ENCODE peak calls at places on chromosome 6, in five cellular contexts. V is A549, K is heart right ventricle, O is Peyer's patch, Z is HFF-Myc. D is an unnamed sample.

GRCh38 chr6:45991189-45991588 is 24.5 kb downstream of the CLIC5 start:
- DNase-seq in Z (no peak), O (no peak), V (no peak), K (no peak), D (no peak)

GRCh38 chr6:42120895-42121865 is 21.2 kb downstream of the C6orf132 start:
- DNase-seq in Z (no peak), O (peak; percentile 51), V (peak; percentile 55), K (no peak), D (no peak)

GRCh38 chr6:118704911-118705310 is 53.5 kb upstream of the CEP85L start:
- DNase-seq in O (no peak), Z (no peak), V (no peak), K (no peak), D (no peak)

GRCh38 chr6:12359051-12359450 is 68.9 kb downstream of the EDN1 start:
- DNase-seq in Z (no peak), K (no peak), V (no peak), O (no peak), D (no peak)

GRCh38 chr6:158255974-158256601 is 56.2 kb upstream of the TULP4 start:
- DNase-seq in O (no peak), Z (no peak), K (no peak), V (no peak), D (no peak)

GRCh38 chr6:88760091-88760490 is 203.3 kb downstream of the RNGTT start:
- DNase-seq in K (no peak), Z (no peak), V (no peak), O (no peak), D (no peak)

GRCh38 chr6:71287926-71288227 is 734 bp upstream of the OGFRL1 start:
- DNase-seq in Z (no peak), V (no peak), O (no peak), K (no peak), D (no peak)

GRCh38 chr6:71419217-71419953 is 130.8 kb downstream of the OGFRL1 start:
- DNase-seq in K (peak; percentile 21), O (no peak), V (no peak), Z (no peak), D (no peak)

GRCh38 chr6:149852180-149852579 is 12.0 kb downstream of the LRP11 start:
- DNase-seq in K (no peak), O (no peak), Z (no peak), V (no peak), D (no peak)

GRCh38 chr6:144745434-144745833 is 460.3 kb downstream of the UTRN start:
- DNase-seq in O (no peak), V (no peak), Z (no peak), K (no peak), D (no peak)

GRCh38 chr6:51535327-51535726 is 552.1 kb downstream of the PKHD1 start:
- DNase-seq in K (no peak), O (no peak), V (no peak), Z (no peak), D (no peak)

GRCh38 chr6:140485740-140486467 is 1111.5 kb upstream of the CITED2 start:
- DNase-seq in O (no peak), K (no peak), V (peak; percentile 69), Z (no peak), D (peak; percentile 87)

GRCh38 chr6:39804666-39805065 is 12.5 kb downstream of the DAAM2 start:
- DNase-seq in Z (peak; percentile 57), O (no peak), K (no peak), V (no peak), D (no peak)

GRCh38 chr6:7431241-7431593 is 41.6 kb downstream of the RIOK1 start:
- DNase-seq in O (no peak), K (no peak), Z (no peak), V (no peak), D (no peak)

GRCh38 chr6:73452107-73452461 is at the start of gene CGAS:
- DNase-seq in V (peak; percentile 80), K (peak; percentile 78), Z (peak; percentile 33), O (no peak), D (no peak)

GRCh38 chr6:168348186-168348585 is 28.6 kb upstream of the DACT2 start:
- DNase-seq in O (no peak), Z (no peak), V (no peak), K (no peak), D (no peak)

GRCh38 chr6:89297695-89298351 is 17.3 kb downstream of the GABRR2 start:
- DNase-seq in O (no peak), V (peak; percentile 76), K (peak; percentile 82), Z (peak; percentile 99), D (peak; percentile 90)

GRCh38 chr6:17853533-17853932 is 133.9 kb downstream of the KIF13A start:
- DNase-seq in K (no peak), Z (no peak), O (no peak), V (no peak), D (no peak)

GRCh38 chr6:30864325-30864724 is 20.0 kb upstream of the DDR1 start:
- DNase-seq in O (no peak), V (no peak), K (no peak), Z (no peak), D (no peak)

GRCh38 chr6:75409928-75410327 is 83.7 kb downstream of the FILIP1 start:
- DNase-seq in O (no peak), K (no peak), V (no peak), Z (no peak), D (no peak)

GRCh38 chr6:90343581-90343980 is 46.9 kb upstream of the BACH2 start:
- DNase-seq in K (peak; percentile 9), V (peak; percentile 11), Z (no peak), O (no peak), D (no peak)

GRCh38 chr6:156925718-156926607 is 148.8 kb downstream of the ARID1B start:
- DNase-seq in K (no peak), V (no peak), O (no peak), Z (no peak), D (no peak)

GRCh38 chr6:110055387-110055735 is 77.2 kb downstream of the GPR6 start:
- DNase-seq in Z (no peak), V (no peak), K (no peak), O (no peak), D (no peak)

GRCh38 chr6:35033683-35034082 is 107.5 kb downstream of the TCP11 start:
- DNase-seq in V (no peak), O (no peak), K (no peak), Z (no peak), D (no peak)

GRCh38 chr6:125918230-125918629 is 38.3 kb upstream of the HINT3 start:
- DNase-seq in V (no peak), K (peak; percentile 8), O (no peak), Z (no peak), D (no peak)

GRCh38 chr6:26059901-26060300 is 27.3 kb upstream of the HFE start:
- DNase-seq in O (no peak), V (no peak), K (no peak), Z (no peak), D (no peak)

GRCh38 chr6:14713008-14713452 is 532.8 kb upstream of the JARID2 start:
- DNase-seq in O (no peak), K (peak; percentile 77), Z (no peak), V (peak; percentile 21), D (peak; percentile 89)

GRCh38 chr6:150417899-150418824 is 49.4 kb downstream of the IYD start:
- DNase-seq in V (peak; percentile 73), Z (peak; percentile 91), K (peak; percentile 63), O (no peak), D (peak; percentile 63)

GRCh38 chr6:15715060-15715459 is 52.2 kb upstream of the DTNBP1 start:
- DNase-seq in K (no peak), Z (no peak), O (no peak), V (no peak), D (no peak)

DNA sequence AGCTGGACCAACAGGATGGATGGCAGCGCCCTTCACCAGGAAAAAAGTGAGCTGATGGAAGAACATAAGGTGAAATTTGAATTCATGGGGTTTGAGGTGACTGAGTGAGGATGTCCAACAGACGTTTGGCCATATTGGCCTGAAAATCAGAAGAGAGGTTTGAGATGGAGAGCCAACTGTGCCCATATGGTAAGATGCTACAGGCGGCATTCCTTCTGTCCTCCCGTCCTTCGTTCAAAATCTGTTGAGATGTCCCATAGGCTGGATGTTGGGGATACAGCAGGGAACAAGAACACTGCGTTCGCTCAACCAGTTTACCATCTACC is 468 bp upstream of the CMTR1 start:
- DNase-seq in K (no peak), O (no peak), Z (no peak), V (no peak), D (no peak)
- H3K4me3 ChIP-seq in K (peak overlapping the region; percentile 93), O (peak overlapping the region; percentile 77), Z (peak overlapping the region; percentile 91), V (peak overlapping the region; percentile 98), D (peak overlapping the region; percentile 66)

GRCh38 chr6:28742668-28743270 is 181.0 kb downstream of the TRIM27 start:
- DNase-seq in K (no peak), Z (peak; percentile 70), O (no peak), V (peak; percentile 91), D (no peak)
- H3K4me3 ChIP-seq in K (no peak overlapping the region), Z (peak overlapping the region; percentile 34), O (no peak overlapping the region), V (peak overlapping the region; percentile 58), D (no peak overlapping the region)

GRCh38 chr6:33290459-33290858 is 1.1 kb downstream of the PFDN6 start:
- DNase-seq in K (no peak), Z (no peak), O (no peak), V (no peak), D (no peak)
- H3K4me3 ChIP-seq in K (peak overlapping the region; percentile 53), Z (peak overlapping the region; percentile 77), O (no peak overlapping the region), V (peak overlapping the region; percentile 81), D (peak overlapping the region; percentile 97)

GRCh38 chr6:106832766-106833510 is 141.6 kb downstream of the CD24 start:
- DNase-seq in Z (no peak), K (no peak), V (no peak), O (no peak), D (no peak)
- H3K4me3 ChIP-seq in Z (no peak overlapping the region), K (no peak overlapping the region), V (no peak overlapping the region), O (no peak overlapping the region), D (no peak overlapping the region)

DNA sequence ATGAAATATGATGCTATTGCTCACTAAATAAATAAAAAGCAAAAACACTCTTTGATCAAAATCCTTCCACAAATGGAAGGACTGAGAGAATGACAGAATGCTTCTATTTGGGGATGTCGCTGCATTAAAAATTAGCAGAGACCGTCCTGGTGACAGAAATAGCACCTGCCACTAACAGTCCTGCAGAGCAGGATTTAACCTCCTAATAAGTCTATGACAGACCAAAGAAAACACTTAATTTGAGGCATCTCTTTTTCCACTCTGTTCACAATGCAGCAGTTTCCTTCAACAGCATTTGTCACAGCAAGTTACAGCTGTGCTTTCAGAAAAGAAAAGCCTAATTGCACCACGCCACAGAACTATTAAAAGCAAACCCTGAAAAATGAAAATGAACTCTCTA is 140.6 kb upstream of the BEND6 start:
- DNase-seq in V (no peak), K (no peak), Z (no peak), O (no peak), D (no peak)
- H3K4me3 ChIP-seq in V (no peak overlapping the region), K (no peak overlapping the region), Z (no peak overlapping the region), O (no peak overlapping the region), D (no peak overlapping the region)

DNA sequence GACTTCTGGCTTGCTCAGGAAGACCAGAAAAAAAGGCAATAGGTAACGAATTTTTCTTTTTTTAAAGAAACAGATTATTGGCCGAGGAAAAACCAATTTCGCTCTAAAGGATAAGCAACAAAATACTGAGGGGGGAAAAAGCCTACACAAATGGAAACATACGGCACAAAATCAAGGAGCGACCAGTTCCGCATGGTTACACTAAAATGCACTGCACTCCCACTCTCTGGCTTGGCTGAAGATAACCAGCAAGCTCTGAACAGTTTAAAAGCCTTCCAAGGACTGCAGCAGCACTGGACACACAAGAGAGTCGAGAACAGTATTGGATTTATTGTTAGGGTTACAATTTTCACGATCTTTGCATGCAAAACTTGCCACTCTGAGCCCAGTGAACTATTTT is 881 bp upstream of the MAP7 start:
- DNase-seq in Z (no peak), V (no peak), K (no peak), O (no peak), D (no peak)
- H3K4me3 ChIP-seq in Z (no peak overlapping the region), V (peak overlapping the region; percentile 98), K (no peak overlapping the region), O (peak overlapping the region; percentile 61), D (peak overlapping the region; percentile 63)

GRCh38 chr6:63567966-63568365 is 4.3 kb upstream of the LOC128125822 start:
- DNase-seq in V (no peak), O (no peak), Z (no peak), K (no peak), D (no peak)
- H3K4me3 ChIP-seq in V (no peak overlapping the region), O (no peak overlapping the region), Z (no peak overlapping the region), K (no peak overlapping the region), D (no peak overlapping the region)